ENCODE peak calls at places on chromosomes 12 and 14, in eight cellular contexts. Y, V, O, I, X, Q, M and N are unnamed samples. For H3K4me1, the result is how much of the 10 kb centered on the place peaks cover.

GRCh38 chr14:32621585-32621984 is 292.5 kb downstream of the AKAP6 start:
- DNase-seq in Y (no peak), I (no peak), Q (no peak), M (no peak), X (no peak), V (no peak), O (no peak), N (no peak)

GRCh38 chr14:41718477-41719166 is 111.9 kb downstream of the LRFN5 start:
- DNase-seq in O (no peak), I (no peak), Y (no peak), Q (no peak), V (no peak), X (no peak), M (no peak), N (no peak)

GRCh38 chr12:90216815-90217214 is 508.2 kb upstream of the ATP2B1 start:
- DNase-seq in Y (no peak), X (peak), Q (no peak), V (no peak), O (no peak), I (no peak), M (no peak), N (no peak)

GRCh38 chr12:27193854-27194544 is 50.1 kb upstream of the STK38L start:
- DNase-seq in Q (no peak), Y (no peak), O (no peak), M (no peak), X (peak), I (no peak), V (peak), N (no peak)

GRCh38 chr12:107732365-107732764 is 28.6 kb downstream of the PRDM4 start:
- DNase-seq in V (no peak), Y (no peak), Q (no peak), M (no peak), O (no peak), I (no peak), X (no peak), N (no peak)

GRCh38 chr12:132827763-132828703 is 636 bp downstream of the GOLGA3 start:
- DNase-seq in O (peak), Y (no peak), X (peak), Q (no peak), M (peak), V (peak), I (no peak), N (peak)

GRCh38 chr12:52320784-52321400 is at the start of gene KRT83:
- DNase-seq in M (no peak), V (no peak), O (no peak), Y (no peak), Q (no peak), I (no peak), X (no peak), N (no peak)

GRCh38 chr14:52111583-52111982 is 42.7 kb upstream of the NID2 start:
- DNase-seq in X (no peak), O (no peak), V (no peak), M (no peak), Y (no peak), Q (no peak), I (no peak), N (no peak)

GRCh38 chr12:105723534-105723933 is 393.0 kb downstream of the C12orf75 start:
- DNase-seq in V (no peak), O (no peak), M (no peak), I (no peak), X (no peak), Y (no peak), Q (no peak), N (no peak)
- H3K4me1 ChIP-seq in V (under half), O (under half), M (under half), I (under half), X (under half), Y (under half), Q (under half), N (under half)

GRCh38 chr12:6336079-6336858 is 5.6 kb downstream of the TNFRSF1A start:
- DNase-seq in M (peak), Y (peak), X (peak), V (peak), I (peak), Q (peak), O (peak), N (peak)

GRCh38 chr12:6335451-6336078 is 6.3 kb downstream of the TNFRSF1A start:
- DNase-seq in Q (peak), V (peak), O (peak), Y (peak), I (no peak), X (peak), M (peak), N (peak)

GRCh38 chr12:6334359-6334758 is 7.5 kb downstream of the TNFRSF1A start:
- DNase-seq in Y (no peak), O (no peak), V (no peak), X (no peak), Q (no peak), I (no peak), M (no peak), N (no peak)

GRCh38 chr12:6333566-6333965 is 8.3 kb downstream of the TNFRSF1A start:
- DNase-seq in Q (peak), V (no peak), O (no peak), I (no peak), X (no peak), Y (no peak), M (no peak), N (no peak)

GRCh38 chr12:6334940-6335450 is 6.9 kb downstream of the TNFRSF1A start:
- DNase-seq in M (no peak), X (peak), Y (peak), Q (no peak), V (no peak), I (no peak), O (no peak), N (peak)
- H3K4me1 ChIP-seq in M (half or more), X (under half), Y (half or more), Q (half or more), V (under half), I (half or more), O (under half), N (half or more)

GRCh38 chr14:68463705-68464104 is 329.2 kb downstream of the ZFP36L1 start:
- DNase-seq in Q (no peak), M (no peak), V (no peak), X (no peak), I (no peak), Y (no peak), O (no peak), N (no peak)
- H3K4me1 ChIP-seq in Q (under half), M (under half), V (under half), X (under half), I (half or more), Y (under half), O (under half), N (under half)

DNA sequence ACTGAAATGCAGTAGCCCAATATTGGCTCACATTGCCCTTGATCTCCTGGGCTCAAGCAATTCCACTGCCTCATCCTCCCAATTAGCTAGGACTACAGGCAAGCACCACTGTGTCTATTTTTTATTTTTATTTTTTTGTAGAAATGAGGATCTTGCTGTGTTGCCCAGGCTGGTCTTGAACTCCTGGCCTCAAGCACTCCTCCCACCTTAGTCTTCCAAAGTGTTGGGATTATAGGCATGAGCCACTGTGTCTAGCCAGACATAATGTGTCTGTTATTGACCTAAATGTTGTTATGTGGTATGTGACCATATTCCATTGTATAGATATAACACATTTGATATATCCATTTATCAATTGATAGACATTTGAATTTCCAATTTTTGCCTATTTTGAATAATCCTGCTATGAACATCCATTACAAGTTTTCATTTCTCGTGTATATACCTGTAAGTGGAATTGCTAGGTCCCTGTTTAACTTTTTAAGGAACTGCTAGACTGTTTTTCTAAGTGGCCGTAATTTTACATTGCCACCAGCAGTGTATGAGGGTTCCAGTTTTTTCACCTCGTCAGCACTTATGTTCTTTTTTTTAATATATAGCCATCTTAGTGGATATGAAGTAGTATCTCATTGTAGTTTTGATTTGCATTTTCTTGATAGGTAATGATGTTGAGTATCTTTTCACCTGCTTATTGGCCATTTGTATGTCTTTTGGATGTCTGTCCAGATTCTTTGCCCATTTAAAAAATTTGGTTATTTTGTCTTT is 9.4 kb downstream of the USP15 start:
- DNase-seq in I (no peak), O (no peak), Y (no peak), M (no peak), Q (no peak), X (no peak), V (no peak), N (no peak)
- H3K4me1 ChIP-seq in I (under half), O (half or more), Y (half or more), M (under half), Q (half or more), X (under half), V (under half), N (under half)

GRCh38 chr14:35338731-35339405 is 46.7 kb downstream of the PSMA6 start:
- DNase-seq in Q (no peak), I (no peak), M (no peak), Y (no peak), X (no peak), V (no peak), O (no peak), N (no peak)
- H3K4me1 ChIP-seq in Q (under half), I (half or more), M (half or more), Y (half or more), X (under half), V (under half), O (under half), N (half or more)

DNA sequence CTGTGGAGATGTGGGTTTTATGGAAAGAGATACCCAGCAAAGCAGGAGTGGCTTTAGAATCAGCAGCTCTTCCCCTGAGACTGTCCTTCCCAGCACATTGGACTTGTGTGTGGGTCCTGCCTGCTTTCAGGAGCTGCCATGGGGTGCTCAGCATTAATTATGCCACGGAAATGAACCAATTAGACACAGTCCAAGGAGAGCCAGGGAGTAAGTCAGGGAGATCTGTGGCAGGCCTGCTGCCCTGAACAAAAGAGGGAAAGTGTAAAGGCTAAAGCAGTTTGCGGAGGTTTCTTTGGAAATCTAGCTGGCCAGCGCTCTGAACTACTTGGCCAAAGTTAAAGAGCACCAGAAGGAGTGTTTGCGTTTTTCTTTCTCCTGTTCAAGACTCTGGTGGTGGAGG is 65.7 kb upstream of the SRSF5 start:
- DNase-seq in Y (no peak), Q (no peak), X (no peak), O (no peak), I (no peak), V (no peak), M (peak), N (no peak)
- H3K4me1 ChIP-seq in Y (under half), Q (under half), X (under half), O (half or more), I (under half), V (under half), M (under half), N (under half)